ENCODE peak calls at places on chromosomes 1 and 21, in five cellular contexts. S is progenitor cell of endocrine pancreas; U is BJ; J is right lobe of liver; Y is CD8-positive, alpha-beta T cell. P is an unnamed sample.

GRCh38 chr1:205230965-205231364 is 3.2 kb downstream of the TMCC2 start:
- DNase-seq in J (no peak), U (no peak), Y (no peak), S (no peak), P (no peak)

GRCh38 chr1:161307230-161307768 is 2.5 kb downstream of the MPZ start:
- DNase-seq in U (no peak), J (peak; percentile 54), Y (no peak), S (no peak), P (peak; percentile 45)

GRCh38 chr1:35500439-35500838 is 56.8 kb downstream of the KIAA0319L start:
- DNase-seq in U (no peak), Y (no peak), J (no peak), S (no peak), P (no peak)

GRCh38 chr1:99849413-99849743 is 783 bp upstream of the AGL start:
- DNase-seq in U (no peak), S (no peak), J (no peak), Y (no peak), P (no peak)

GRCh38 chr1:81670997-81671396 is 129.7 kb upstream of the ADGRL2 start:
- DNase-seq in S (no peak), Y (no peak), U (no peak), J (no peak), P (no peak)

GRCh38 chr1:232568906-232569305 is 61.0 kb downstream of the SIPA1L2 start:
- DNase-seq in S (no peak), Y (no peak), U (no peak), J (no peak), P (no peak)

GRCh38 chr21:10430007-10430406 is 91.4 kb upstream of the TPTE start:
- DNase-seq in Y (no peak), U (no peak), J (no peak), S (no peak), P (no peak)

GRCh38 chr1:88973520-88974137 is 18.8 kb downstream of the KYAT3 start:
- DNase-seq in Y (no peak), J (no peak), U (no peak), S (no peak), P (no peak)

GRCh38 chr1:9280015-9280860 is 12.5 kb upstream of the SPSB1 start:
- DNase-seq in S (no peak), J (no peak), Y (peak; percentile 21), U (peak; percentile 71), P (peak; percentile 54)

GRCh38 chr21:42302794-42303193 is 12.4 kb downstream of the TFF3 start:
- DNase-seq in S (no peak), J (no peak), Y (no peak), U (no peak), P (no peak)

GRCh38 chr1:240128361-240128760 is 36.7 kb downstream of the FMN2 start:
- DNase-seq in Y (no peak), S (no peak), U (no peak), J (no peak), P (no peak)

GRCh38 chr1:47991187-47991586 is 6.0 kb downstream of the TRABD2B start:
- DNase-seq in J (no peak), U (no peak), S (no peak), Y (no peak), P (no peak)

GRCh38 chr1:1164361-1164700 is 9.3 kb upstream of the TTLL10 start:
- DNase-seq in J (no peak), U (no peak), Y (no peak), S (no peak), P (no peak)

GRCh38 chr1:15578921-15579682 is 5.7 kb downstream of the AGMAT start:
- DNase-seq in J (no peak), U (no peak), S (no peak), Y (peak; percentile 33), P (no peak)

GRCh38 chr1:113389953-113390834 is at the start of gene MAGI3:
- DNase-seq in S (peak; percentile 98), J (peak; percentile 99), U (peak; percentile 90), Y (peak; percentile 90), P (peak; percentile 99)

GRCh38 chr1:113392541-113392940 is 2.2 kb downstream of the MAGI3 start:
- DNase-seq in Y (no peak), U (no peak), J (no peak), S (no peak), P (no peak)

GRCh38 chr1:113391643-113392271 is 1.4 kb downstream of the MAGI3 start:
- DNase-seq in J (peak; percentile 45), U (no peak), S (no peak), Y (peak; percentile 17), P (no peak)

GRCh38 chr1:113389356-113389952 is 861 bp upstream of the MAGI3 start:
- DNase-seq in S (no peak), U (no peak), J (no peak), Y (peak; percentile 11), P (no peak)

DNA sequence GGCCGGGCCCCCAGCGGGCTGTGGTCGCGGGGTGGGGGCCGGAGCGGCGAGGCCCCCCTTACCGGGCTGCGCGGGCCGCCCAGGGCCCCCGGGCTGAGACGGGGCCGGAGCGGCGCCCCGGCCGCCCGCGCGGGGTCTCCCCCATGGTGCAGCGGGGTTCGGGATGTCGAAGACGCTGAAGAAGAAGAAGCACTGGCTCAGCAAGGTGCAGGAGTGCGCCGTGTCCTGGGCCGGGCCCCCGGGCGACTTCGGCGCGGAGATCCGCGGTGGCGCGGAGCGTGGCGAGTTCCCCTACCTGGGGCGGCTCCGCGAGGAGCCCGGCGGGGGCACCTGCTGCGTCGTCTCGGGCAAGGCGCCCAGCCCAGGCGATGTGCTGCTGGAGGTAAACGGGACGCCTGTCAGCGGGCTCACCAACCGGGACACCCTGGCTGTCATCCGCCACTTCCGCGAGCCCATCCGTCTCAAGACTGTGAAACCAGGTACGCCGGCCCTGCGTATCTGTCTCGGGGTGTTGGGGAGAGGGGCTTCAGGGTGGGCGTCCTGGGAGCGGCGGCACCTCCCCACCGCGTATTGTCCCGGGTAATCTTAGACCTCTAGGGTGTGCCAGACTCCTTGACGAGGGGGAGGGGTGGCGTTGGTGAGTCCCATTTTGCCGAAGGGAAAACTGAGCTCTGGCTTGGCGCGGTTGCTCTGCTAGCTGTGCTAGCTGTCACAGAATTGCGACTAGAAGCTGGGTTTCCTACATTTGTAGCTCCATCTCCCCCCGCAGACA is 742 bp downstream of the MAGI3 start:
- DNase-seq in Y (peak; percentile 49), U (no peak), J (peak; percentile 71), S (peak; percentile 36), P (peak; percentile 55)
- TF ChIP-seq CTCF in Y (no peak), U (no peak), J (no peak), S (no peak), P (no peak)

DNA sequence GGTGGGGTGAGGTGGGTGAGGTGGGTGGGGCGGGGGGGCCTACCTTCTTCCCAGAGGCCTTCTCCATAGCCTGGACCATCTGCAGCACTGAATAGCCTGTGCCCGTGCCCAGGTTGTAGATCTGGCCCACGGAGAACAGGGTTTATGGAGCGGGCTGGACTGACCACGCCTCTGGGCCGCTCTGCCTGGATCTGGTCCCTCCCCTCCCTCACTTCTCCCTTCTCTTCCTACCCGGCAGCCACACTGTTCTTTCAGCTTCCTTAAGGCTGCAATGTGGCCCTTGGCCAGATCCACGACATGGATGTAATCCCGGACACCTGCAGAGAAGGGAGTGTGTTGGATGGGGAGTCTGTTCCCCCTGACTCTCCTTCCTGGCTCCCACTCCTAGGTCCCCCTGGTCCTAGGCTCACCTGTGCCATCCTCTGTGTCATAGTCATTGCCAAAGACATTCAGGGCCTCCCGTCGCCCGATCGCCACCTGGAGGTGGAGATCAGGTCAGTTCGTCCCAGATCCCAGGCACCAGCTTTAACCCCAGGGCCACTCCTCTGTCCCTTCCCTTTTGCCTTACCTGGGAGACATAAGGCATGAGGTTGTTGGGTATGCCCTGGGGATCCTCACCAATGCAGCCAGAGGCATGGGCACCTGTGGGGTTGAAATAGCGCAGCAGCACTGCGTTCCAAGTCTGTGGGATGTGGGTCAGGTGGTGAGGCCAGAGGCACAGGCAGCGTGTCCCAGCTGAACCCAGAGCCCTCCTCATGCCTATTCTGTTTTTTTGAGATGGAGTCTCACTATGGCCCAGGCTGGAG is 3.9 kb downstream of the GALE start:
- DNase-seq in Y (no peak), S (no peak), U (no peak), J (peak; percentile 58), P (no peak)
- TF ChIP-seq CTCF in Y (no peak), S (peak; percentile 8), U (no peak), J (peak; percentile 31), P (no peak)

GRCh38 chr1:154990276-154990675 is 3.1 kb upstream of the LENEP start:
- DNase-seq in S (no peak), U (no peak), J (no peak), Y (no peak), P (no peak)

GRCh38 chr1:154989195-154989860 is 4.1 kb upstream of the LENEP start:
- DNase-seq in J (no peak), S (no peak), Y (no peak), U (no peak), P (no peak)

GRCh38 chr1:154994269-154994977 is 1.0 kb downstream of the LENEP start:
- DNase-seq in U (no peak), Y (no peak), S (no peak), J (no peak), P (no peak)

GRCh38 chr1:154993572-154994268 is at the start of gene LENEP:
- DNase-seq in S (no peak), J (no peak), U (no peak), Y (no peak), P (no peak)

DNA sequence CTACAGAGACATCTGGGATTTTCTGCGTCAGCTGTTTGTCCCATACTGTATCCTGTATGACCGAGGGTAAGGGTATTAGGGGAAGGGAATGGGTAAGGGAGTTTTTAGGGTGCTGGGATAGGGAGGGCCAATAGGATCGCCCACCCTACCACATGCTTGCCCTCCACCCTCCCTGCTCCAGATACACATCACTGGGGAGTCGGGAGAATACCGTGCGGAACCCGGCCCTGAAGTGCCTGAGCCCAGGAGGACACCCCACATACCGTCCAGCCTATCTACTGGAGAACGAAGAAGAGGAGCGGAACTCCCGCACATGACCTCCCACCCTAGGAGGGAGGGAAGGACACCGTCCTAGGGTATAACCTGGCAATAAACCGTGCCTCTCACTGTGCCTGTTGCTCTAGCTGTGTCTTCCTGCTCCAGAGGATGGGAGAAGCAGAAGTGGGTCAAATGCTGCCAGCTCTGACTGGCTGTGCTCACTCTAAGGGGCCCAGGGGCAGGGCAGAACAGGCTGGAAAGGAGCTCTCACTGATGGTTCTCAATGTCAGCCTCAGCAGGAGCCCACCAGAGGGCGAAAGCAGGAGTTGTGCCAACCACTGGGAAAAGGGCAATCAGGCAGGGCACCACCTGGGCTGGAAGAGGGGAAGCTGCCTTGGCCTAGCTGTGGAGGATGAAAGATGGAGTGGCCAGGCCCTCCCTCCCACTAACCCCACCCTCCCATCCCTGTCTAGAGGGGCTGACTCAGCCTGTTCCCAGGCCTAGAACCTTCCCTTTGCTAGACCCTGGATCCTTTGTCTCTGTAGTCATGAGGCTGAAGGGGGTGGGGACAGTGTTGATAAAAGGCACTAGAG is 440 bp upstream of the LENEP start:
- DNase-seq in Y (no peak), U (no peak), J (no peak), S (no peak), P (no peak)
- TF ChIP-seq CTCF in Y (no peak), U (peak; percentile 28), J (no peak), S (peak; percentile 18), P (no peak)

DNA sequence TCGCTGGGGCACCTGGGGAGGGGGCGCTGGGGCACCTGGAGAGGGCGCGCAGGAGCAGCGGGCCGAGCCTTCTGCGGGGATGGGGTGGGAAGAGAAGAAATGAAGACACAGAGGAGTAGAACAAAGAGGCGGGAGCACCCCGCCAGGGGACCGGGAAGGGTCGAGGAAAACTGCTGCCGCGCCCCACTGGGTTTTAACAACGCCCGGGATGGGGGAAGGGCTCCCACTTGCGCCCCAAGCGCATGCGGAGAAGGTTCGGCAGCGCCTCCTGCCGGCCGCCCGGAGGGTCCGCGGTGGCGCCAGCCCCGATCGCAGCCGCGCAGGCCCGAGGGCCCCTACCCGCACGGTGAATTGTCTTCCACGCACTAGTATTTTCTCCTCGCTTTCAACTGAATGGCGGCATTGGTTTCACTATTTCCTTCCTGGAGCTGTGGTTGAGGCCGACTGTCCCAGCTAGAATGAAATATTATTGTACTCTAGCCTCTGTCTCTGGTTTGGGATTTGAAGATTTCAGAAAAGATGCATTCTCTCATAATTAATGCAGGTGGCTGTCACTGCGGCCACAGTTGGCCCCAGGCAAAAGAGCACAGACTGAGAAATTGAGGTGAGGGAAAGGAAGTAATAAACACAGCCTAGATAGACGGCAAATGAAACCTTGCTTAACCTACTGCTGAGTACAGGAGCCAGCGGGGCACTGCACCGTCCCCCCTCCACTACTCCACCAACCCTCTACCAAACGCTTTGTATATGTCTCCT is 57.3 kb downstream of the MAB21L3 start:
- DNase-seq in J (peak; percentile 88), U (no peak), S (peak; percentile 67), Y (peak; percentile 89), P (peak; percentile 93)
- TF ChIP-seq CTCF in J (peak; percentile 98), U (peak; percentile 70), S (peak; percentile 96), Y (peak; percentile 94), P (peak; percentile 91)

P was measured in glutamatergic neuron.